ENCODE peak calls at places on chromosomes 5 and 9, in nine cellular contexts. G is aorta; Y is right lobe of liver; I is naive thymus-derived CD4-positive, alpha-beta T cell; X is mesendoderm; O is psoas muscle; N is PC-3; B is trophoblast cell; R is body of pancreas. U is an unnamed sample.

GRCh38 chr9:97934321-97935115 is 3.5 kb downstream of the HEMGN start:
- DNase-seq in X (peak; percentile 26), I (no peak), B (no peak), Y (no peak), O (no peak), G (no peak), R (no peak), N (no peak), U (no peak)

GRCh38 chr9:105069285-105070065 is 141.5 kb upstream of the ABCA1 start:
- DNase-seq in G (no peak), I (no peak), N (peak; percentile 22), O (no peak), X (peak; percentile 55), Y (no peak), B (peak; percentile 87), R (no peak), U (no peak)

GRCh38 chr9:91130796-91131318 is 230.9 kb downstream of the AUH start:
- DNase-seq in N (peak; percentile 39), X (no peak), B (no peak), G (no peak), O (no peak), Y (no peak), I (no peak), R (no peak), U (no peak)

GRCh38 chr9:108416321-108416720 is 439.5 kb downstream of the ACTL7B start:
- DNase-seq in B (no peak), R (no peak), G (no peak), N (peak; percentile 57), I (no peak), O (no peak), X (peak; percentile 22), Y (no peak), U (no peak)

GRCh38 chr5:172546196-172546595 is 91.9 kb upstream of the SH3PXD2B start:
- DNase-seq in O (no peak), Y (no peak), X (no peak), I (no peak), B (no peak), G (no peak), R (no peak), N (no peak), U (peak; percentile 42)

GRCh38 chr5:76660360-76660759 is 37.2 kb upstream of the F2RL2 start:
- DNase-seq in I (no peak), N (no peak), Y (no peak), R (no peak), X (no peak), G (no peak), B (peak; percentile 9), O (no peak), U (no peak)

GRCh38 chr9:31445960-31446359 is 938.5 kb upstream of the ACO1 start:
- DNase-seq in B (no peak), G (no peak), R (no peak), X (peak; percentile 20), O (no peak), I (no peak), Y (no peak), N (no peak), U (no peak)

GRCh38 chr5:51987239-51987638 is 604.0 kb downstream of the ISL1 start:
- DNase-seq in I (no peak), N (no peak), G (no peak), Y (no peak), X (no peak), R (no peak), O (no peak), B (no peak), U (no peak)

GRCh38 chr5:176661676-176662075 is 14.4 kb downstream of the TSPAN17 start:
- DNase-seq in I (no peak), X (no peak), B (no peak), G (peak; percentile 30), R (no peak), N (no peak), Y (no peak), O (peak; percentile 32), U (no peak)

GRCh38 chr9:83056180-83056579 is 6.8 kb downstream of the RASEF start:
- DNase-seq in X (no peak), G (no peak), B (no peak), O (no peak), I (no peak), N (peak; percentile 37), Y (no peak), R (no peak), U (no peak)

GRCh38 chr9:68974901-68975300 is 39.0 kb downstream of the PRKACG start:
- DNase-seq in O (no peak), G (no peak), N (no peak), I (no peak), B (no peak), Y (no peak), R (no peak), X (no peak), U (no peak)
- H3K4me3 ChIP-seq in O (peak overlapping the region; percentile 30), G (no peak overlapping the region), N (no peak overlapping the region), I (no peak overlapping the region), B (no peak overlapping the region), Y (no peak overlapping the region), R (no peak overlapping the region), X (no peak overlapping the region), U (no peak overlapping the region)

GRCh38 chr5:145585-146323 is 45.5 kb upstream of the LRRC14B start:
- DNase-seq in B (no peak), Y (no peak), O (no peak), G (no peak), N (no peak), I (no peak), X (no peak), R (no peak), U (no peak)
- H3K4me1 ChIP-seq in B (no peaks in the 10 kb centered on the region), Y (no peaks in the 10 kb centered on the region), O (no peaks in the 10 kb centered on the region), G (no peaks in the 10 kb centered on the region), N (peaks cover 18% of the 10 kb centered on the region), I (no peaks in the 10 kb centered on the region), X (no peaks in the 10 kb centered on the region), R (no peaks in the 10 kb centered on the region), U (peaks cover 4% of the 10 kb centered on the region)

GRCh38 chr5:135930029-135930948 is 24.5 kb downstream of the LECT2 start:
- DNase-seq in Y (peak; percentile 51), O (peak; percentile 48), N (no peak), G (no peak), B (no peak), X (peak; percentile 67), R (no peak), I (no peak), U (no peak)
- H3K4me3 ChIP-seq in Y (peak overlapping the region; percentile 56), O (peak overlapping the region; percentile 55), N (no peak overlapping the region), G (no peak overlapping the region), B (peak overlapping the region; percentile 83), X (no peak overlapping the region), R (no peak overlapping the region), I (no peak overlapping the region), U (peak overlapping the region; percentile 12)

GRCh38 chr9:132004323-132004722 is 75.3 kb downstream of the MED27 start:
- DNase-seq in R (no peak), B (no peak), G (no peak), I (no peak), O (no peak), X (no peak), N (no peak), Y (no peak), U (no peak)

GRCh38 chr9:132003904-132004303 is 75.8 kb downstream of the MED27 start:
- DNase-seq in I (no peak), G (no peak), R (no peak), X (no peak), O (no peak), N (no peak), B (no peak), Y (no peak), U (no peak)

GRCh38 chr9:132006657-132007370 is 72.9 kb downstream of the MED27 start:
- DNase-seq in B (no peak), R (no peak), O (no peak), N (no peak), Y (no peak), I (no peak), G (no peak), X (peak; percentile 81), U (no peak)

GRCh38 chr9:132007371-132007701 is 72.3 kb downstream of the MED27 start:
- DNase-seq in X (no peak), I (no peak), N (no peak), B (no peak), O (no peak), Y (no peak), R (no peak), G (no peak), U (no peak)

DNA sequence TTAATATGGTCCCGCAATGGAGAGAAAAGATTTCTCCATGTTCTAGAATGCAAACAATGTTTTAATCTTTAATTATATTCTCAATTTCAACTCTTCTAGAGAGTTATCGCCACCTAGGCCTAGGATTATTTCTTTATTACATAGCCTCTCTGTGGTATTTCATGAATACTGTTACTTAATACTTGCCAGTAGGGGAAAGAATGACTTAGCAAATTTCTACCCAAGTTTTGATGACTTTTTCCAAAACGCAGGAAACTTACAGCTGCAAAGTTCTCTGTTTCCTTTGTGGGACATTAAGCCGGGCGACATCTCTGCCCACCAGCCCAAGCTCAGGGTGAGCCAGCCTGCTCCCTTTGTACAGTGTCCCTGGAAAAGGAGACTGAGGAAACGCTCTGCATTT is 73.8 kb downstream of the MED27 start:
- DNase-seq in Y (no peak), G (no peak), I (no peak), N (no peak), O (no peak), B (no peak), R (no peak), X (no peak), U (no peak)
- H3K4me1 ChIP-seq in Y (no peaks in the 10 kb centered on the region), G (no peaks in the 10 kb centered on the region), I (no peaks in the 10 kb centered on the region), N (peaks cover 37% of the 10 kb centered on the region), O (peaks cover 23% of the 10 kb centered on the region), B (peaks cover 9% of the 10 kb centered on the region), R (no peaks in the 10 kb centered on the region), X (peaks cover 11% of the 10 kb centered on the region), U (peaks cover 39% of the 10 kb centered on the region)

DNA sequence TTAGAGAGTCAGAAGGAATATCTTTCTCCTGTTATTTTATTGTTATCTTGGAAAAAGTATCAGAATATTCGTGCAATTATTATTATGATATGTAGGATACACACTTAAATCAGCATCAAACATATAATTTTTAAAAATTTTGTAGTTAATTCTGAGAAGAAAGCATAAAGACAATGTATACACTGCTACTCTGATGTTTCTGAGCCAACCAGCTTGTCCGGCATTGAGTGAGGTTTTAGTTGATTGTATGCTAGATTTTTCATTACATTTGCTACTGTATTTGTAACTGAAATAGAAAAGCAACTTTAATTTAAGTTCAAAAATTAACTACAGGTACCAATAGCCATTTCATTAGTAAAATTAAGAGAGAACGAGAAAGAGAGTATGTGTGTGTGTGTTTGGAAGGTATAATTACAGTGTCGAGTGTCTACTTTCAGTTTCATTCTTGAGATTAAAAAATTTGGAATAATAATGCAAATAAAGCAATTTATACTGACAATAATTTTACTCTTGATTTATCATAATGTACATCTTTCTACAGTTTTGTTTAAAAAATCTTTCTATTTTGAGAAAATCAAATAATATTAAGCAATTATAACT is 160.4 kb upstream of the CDH12 start:
- DNase-seq in Y (no peak), R (no peak), N (no peak), X (no peak), I (no peak), O (no peak), B (no peak), G (no peak), U (no peak)
- H3K4me3 ChIP-seq in Y (peak overlapping the region; percentile 50), R (no peak overlapping the region), N (peak overlapping the region; percentile 64), X (no peak overlapping the region), I (peak overlapping the region; percentile 30), O (peak overlapping the region; percentile 33), B (no peak overlapping the region), G (no peak overlapping the region), U (peak overlapping the region; percentile 26)

U was measured in RWPE2.